ENCODE peak calls at places on chromosomes 5 and 9, in eight cellular contexts. One of them, this sample, is unnamed.

GRCh38 chr5:2739360-2740050 is 12.0 kb downstream of the IRX2 start:
- DNase-seq in lower leg skin: no peak
- DNase-seq in thoracic aorta: no peak
- DNase-seq in HEK293T: no peak
- DNase-seq in effector memory CD8-positive, alpha-beta T cell: no peak
- DNase-seq in HFFc6: no peak
- DNase-seq in hypothalamus: no peak
- DNase-seq in CD4-positive, alpha-beta T cell: no peak
- DNase-seq in this sample: no peak

GRCh38 chr9:119588874-119589560 is 219.8 kb upstream of the BRINP1 start:
- DNase-seq in lower leg skin: no peak
- DNase-seq in thoracic aorta: no peak
- DNase-seq in HEK293T: no peak
- DNase-seq in effector memory CD8-positive, alpha-beta T cell: no peak
- DNase-seq in HFFc6: no peak
- DNase-seq in hypothalamus: no peak
- DNase-seq in CD4-positive, alpha-beta T cell: no peak
- DNase-seq in this sample: no peak

GRCh38 chr5:89668821-89669220 is 740.7 kb downstream of the CETN3 start:
- DNase-seq in lower leg skin: no peak
- DNase-seq in thoracic aorta: no peak
- DNase-seq in HEK293T: no peak
- DNase-seq in effector memory CD8-positive, alpha-beta T cell: no peak
- DNase-seq in HFFc6: no peak
- DNase-seq in hypothalamus: no peak
- DNase-seq in CD4-positive, alpha-beta T cell: no peak
- DNase-seq in this sample: no peak

GRCh38 chr5:96714951-96715451 is 52.8 kb downstream of the CAST start:
- DNase-seq in lower leg skin: peak
- DNase-seq in thoracic aorta: peak
- DNase-seq in HEK293T: no peak
- DNase-seq in effector memory CD8-positive, alpha-beta T cell: peak
- DNase-seq in HFFc6: peak
- DNase-seq in hypothalamus: no peak
- DNase-seq in CD4-positive, alpha-beta T cell: no peak
- DNase-seq in this sample: peak

GRCh38 chr9:72980600-72981265 is 27.9 kb upstream of the ALDH1A1 start:
- DNase-seq in lower leg skin: no peak
- DNase-seq in thoracic aorta: no peak
- DNase-seq in HEK293T: no peak
- DNase-seq in effector memory CD8-positive, alpha-beta T cell: no peak
- DNase-seq in HFFc6: no peak
- DNase-seq in hypothalamus: no peak
- DNase-seq in CD4-positive, alpha-beta T cell: no peak
- DNase-seq in this sample: no peak

GRCh38 chr5:60287174-60287771 is 393.7 kb upstream of the PDE4D start:
- DNase-seq in lower leg skin: no peak
- DNase-seq in thoracic aorta: no peak
- DNase-seq in HEK293T: peak
- DNase-seq in effector memory CD8-positive, alpha-beta T cell: no peak
- DNase-seq in HFFc6: peak
- DNase-seq in hypothalamus: peak
- DNase-seq in CD4-positive, alpha-beta T cell: no peak
- DNase-seq in this sample: no peak

GRCh38 chr9:3951266-3951665 is 348.6 kb downstream of the GLIS3 start:
- DNase-seq in lower leg skin: no peak
- DNase-seq in thoracic aorta: no peak
- DNase-seq in HEK293T: no peak
- DNase-seq in effector memory CD8-positive, alpha-beta T cell: no peak
- DNase-seq in HFFc6: no peak
- DNase-seq in hypothalamus: no peak
- DNase-seq in CD4-positive, alpha-beta T cell: no peak
- DNase-seq in this sample: no peak

GRCh38 chr5:84119252-84119651 is 265.4 kb downstream of the EDIL3 start:
- DNase-seq in lower leg skin: no peak
- DNase-seq in thoracic aorta: no peak
- DNase-seq in HEK293T: no peak
- DNase-seq in effector memory CD8-positive, alpha-beta T cell: no peak
- DNase-seq in HFFc6: no peak
- DNase-seq in hypothalamus: no peak
- DNase-seq in CD4-positive, alpha-beta T cell: no peak
- DNase-seq in this sample: no peak

GRCh38 chr9:21789541-21790037 is 12.8 kb upstream of the MTAP start:
- DNase-seq in lower leg skin: peak
- DNase-seq in thoracic aorta: no peak
- DNase-seq in HEK293T: peak
- DNase-seq in effector memory CD8-positive, alpha-beta T cell: peak
- DNase-seq in HFFc6: peak
- DNase-seq in hypothalamus: peak
- DNase-seq in CD4-positive, alpha-beta T cell: peak
- DNase-seq in this sample: no peak

GRCh38 chr5:149846021-149846420 is 98.6 kb downstream of the PDE6A start:
- DNase-seq in lower leg skin: no peak
- DNase-seq in thoracic aorta: no peak
- DNase-seq in HEK293T: no peak
- DNase-seq in effector memory CD8-positive, alpha-beta T cell: no peak
- DNase-seq in HFFc6: no peak
- DNase-seq in hypothalamus: no peak
- DNase-seq in CD4-positive, alpha-beta T cell: no peak
- DNase-seq in this sample: no peak

GRCh38 chr5:78597068-78597857 is 51.3 kb downstream of the LHFPL2 start:
- DNase-seq in lower leg skin: no peak
- DNase-seq in thoracic aorta: no peak
- DNase-seq in HEK293T: no peak
- DNase-seq in effector memory CD8-positive, alpha-beta T cell: no peak
- DNase-seq in HFFc6: peak
- DNase-seq in hypothalamus: no peak
- DNase-seq in CD4-positive, alpha-beta T cell: no peak
- DNase-seq in this sample: no peak